ENCODE peak calls at places on chromosomes 7 and 10, in nine cellular contexts. H, I, R, V, B, Y, Q, L and J are unnamed samples.

GRCh38 chr10:4280481-4281206 is 495.6 kb upstream of the KLF6 start:
- DNase-seq in H (peak; percentile 59), I (peak; percentile 60), R (no peak), V (no peak), B (peak; percentile 29), Y (no peak), Q (peak; percentile 25), L (no peak), J (no peak)

GRCh38 chr7:130913721-130914588 is 179.9 kb upstream of the KLF14 start:
- DNase-seq in H (no peak), I (no peak), R (no peak), V (no peak), B (no peak), Y (no peak), Q (no peak), L (no peak), J (no peak)

GRCh38 chr10:102225646-102226541 is at the start of gene ELOVL3:
- DNase-seq in H (peak; percentile 100), I (peak; percentile 93), R (peak; percentile 82), V (peak; percentile 95), B (peak; percentile 97), Y (peak; percentile 98), Q (peak; percentile 88), L (peak; percentile 93), J (peak; percentile 91)

GRCh38 chr7:119197872-119198527 is 973.5 kb downstream of the ANKRD7 start:
- DNase-seq in H (no peak), I (no peak), R (no peak), V (no peak), B (peak; percentile 55), Y (peak; percentile 69), Q (peak; percentile 25), L (no peak), J (peak; percentile 44)

GRCh38 chr7:17236603-17237002 is 61.8 kb upstream of the AHR start:
- DNase-seq in H (no peak), I (no peak), R (no peak), V (no peak), B (peak; percentile 29), Y (no peak), Q (peak; percentile 38), L (no peak), J (no peak)

GRCh38 chr7:106166651-106167342 is 54.7 kb upstream of the SYPL1 start:
- DNase-seq in H (no peak), I (peak; percentile 60), R (peak; percentile 25), V (no peak), B (peak; percentile 90), Y (peak; percentile 76), Q (peak; percentile 63), L (no peak), J (peak; percentile 73)

GRCh38 chr7:91556956-91557650 is 292.9 kb downstream of the FZD1 start:
- DNase-seq in H (no peak), I (no peak), R (no peak), V (no peak), B (peak; percentile 18), Y (no peak), Q (no peak), L (no peak), J (no peak)

GRCh38 chr7:45178241-45179225 is 20.9 kb downstream of the RAMP3 start:
- DNase-seq in H (peak; percentile 78), I (peak; percentile 35), R (no peak), V (no peak), B (no peak), Y (no peak), Q (no peak), L (no peak), J (no peak)

GRCh38 chr10:2111936-2112335 is 374.6 kb upstream of the ADARB2 start:
- DNase-seq in H (no peak), I (peak; percentile 81), R (no peak), V (no peak), B (no peak), Y (no peak), Q (peak; percentile 95), L (no peak), J (no peak)

GRCh38 chr10:125149278-125150047 is 10.9 kb downstream of the CTBP2 start:
- DNase-seq in H (peak; percentile 94), I (peak; percentile 65), R (no peak), V (peak; percentile 55), B (peak; percentile 73), Y (peak; percentile 92), Q (peak; percentile 68), L (peak; percentile 54), J (peak; percentile 55)

GRCh38 chr10:129114588-129114987 is 352.5 kb upstream of the MGMT start:
- DNase-seq in H (no peak), I (no peak), R (no peak), V (no peak), B (no peak), Y (peak; percentile 23), Q (no peak), L (no peak), J (no peak)

GRCh38 chr7:157499121-157499834 is 162.5 kb downstream of the DNAJB6 start:
- DNase-seq in H (peak; percentile 58), I (peak; percentile 39), R (no peak), V (peak; percentile 4), B (no peak), Y (peak; percentile 40), Q (no peak), L (no peak), J (no peak)

GRCh38 chr10:124632566-124632965 is 111.6 kb downstream of the FAM53B start:
- DNase-seq in H (no peak), I (no peak), R (no peak), V (no peak), B (no peak), Y (no peak), Q (no peak), L (no peak), J (no peak)

GRCh38 chr10:43065761-43066160 is 11.1 kb upstream of the RET start:
- DNase-seq in H (peak; percentile 37), I (no peak), R (no peak), V (no peak), B (no peak), Y (no peak), Q (no peak), L (no peak), J (no peak)

GRCh38 chr10:103497161-103497915 is 3.8 kb downstream of the NEURL1 start:
- DNase-seq in H (peak; percentile 58), I (no peak), R (no peak), V (no peak), B (no peak), Y (no peak), Q (no peak), L (no peak), J (no peak)

GRCh38 chr10:6299234-6299633 is 96.5 kb downstream of the PFKFB3 start:
- DNase-seq in H (no peak), I (no peak), R (no peak), V (no peak), B (no peak), Y (peak; percentile 57), Q (peak; percentile 40), L (no peak), J (no peak)

GRCh38 chr7:7639847-7640220 is 718 bp upstream of the UMAD1 start:
- DNase-seq in H (no peak), I (no peak), R (peak; percentile 41), V (no peak), B (peak; percentile 24), Y (no peak), Q (peak; percentile 23), L (no peak), J (peak; percentile 8)

GRCh38 chr10:73136627-73137026 is 26.4 kb downstream of the NUDT13 start:
- DNase-seq in H (no peak), I (no peak), R (no peak), V (no peak), B (no peak), Y (no peak), Q (no peak), L (no peak), J (no peak)

GRCh38 chr10:73131295-73131694 is 21.0 kb downstream of the NUDT13 start:
- DNase-seq in H (no peak), I (no peak), R (no peak), V (no peak), B (no peak), Y (no peak), Q (no peak), L (no peak), J (no peak)

GRCh38 chr10:73131913-73132686 is 21.8 kb downstream of the NUDT13 start:
- DNase-seq in H (no peak), I (no peak), R (no peak), V (no peak), B (no peak), Y (no peak), Q (no peak), L (no peak), J (no peak)

GRCh38 chr10:73139251-73139650 is 28.6 kb downstream of the ECD start:
- DNase-seq in H (no peak), I (no peak), R (no peak), V (no peak), B (no peak), Y (no peak), Q (no peak), L (no peak), J (no peak)

GRCh38 chr10:73134727-73135126 is 24.5 kb downstream of the NUDT13 start:
- DNase-seq in H (no peak), I (no peak), R (no peak), V (no peak), B (no peak), Y (no peak), Q (no peak), L (no peak), J (no peak)
- H3K36me3 ChIP-seq in H (peaks cover 81% of the 10 kb centered on the region), I (peaks cover 82% of the 10 kb centered on the region), R (peaks cover 47% of the 10 kb centered on the region), V (peaks cover 100% of the 10 kb centered on the region), B (peaks cover 73% of the 10 kb centered on the region), Y (peaks cover 78% of the 10 kb centered on the region), Q (peaks cover 64% of the 10 kb centered on the region), L (peaks cover 79% of the 10 kb centered on the region), J (peaks cover 99% of the 10 kb centered on the region)

GRCh38 chr7:42924223-42924877 is 7.6 kb downstream of the PSMA2 start:
- DNase-seq in H (no peak), I (no peak), R (no peak), V (no peak), B (no peak), Y (no peak), Q (no peak), L (no peak), J (no peak)
- H3K36me3 ChIP-seq in H (peaks cover 70% of the 10 kb centered on the region), I (peaks cover 87% of the 10 kb centered on the region), R (peaks cover 39% of the 10 kb centered on the region), V (peaks cover 81% of the 10 kb centered on the region), B (peaks cover 64% of the 10 kb centered on the region), Y (peaks cover 79% of the 10 kb centered on the region), Q (peaks cover 56% of the 10 kb centered on the region), L (peaks cover 51% of the 10 kb centered on the region), J (peaks cover 81% of the 10 kb centered on the region)

GRCh38 chr7:39353615-39354376 is 212.4 kb upstream of the YAE1 start:
- DNase-seq in H (no peak), I (peak; percentile 53), R (no peak), V (peak; percentile 18), B (peak; percentile 78), Y (peak; percentile 57), Q (peak; percentile 84), L (peak; percentile 19), J (no peak)

GRCh38 chr7:39349452-39350123 is 216.6 kb upstream of the YAE1 start:
- DNase-seq in H (no peak), I (no peak), R (no peak), V (no peak), B (no peak), Y (no peak), Q (no peak), L (no peak), J (no peak)
- H3K36me3 ChIP-seq in H (no peaks in the 10 kb centered on the region), I (no peaks in the 10 kb centered on the region), R (no peaks in the 10 kb centered on the region), V (no peaks in the 10 kb centered on the region), B (no peaks in the 10 kb centered on the region), Y (no peaks in the 10 kb centered on the region), Q (no peaks in the 10 kb centered on the region), L (no peaks in the 10 kb centered on the region), J (no peaks in the 10 kb centered on the region)

DNA sequence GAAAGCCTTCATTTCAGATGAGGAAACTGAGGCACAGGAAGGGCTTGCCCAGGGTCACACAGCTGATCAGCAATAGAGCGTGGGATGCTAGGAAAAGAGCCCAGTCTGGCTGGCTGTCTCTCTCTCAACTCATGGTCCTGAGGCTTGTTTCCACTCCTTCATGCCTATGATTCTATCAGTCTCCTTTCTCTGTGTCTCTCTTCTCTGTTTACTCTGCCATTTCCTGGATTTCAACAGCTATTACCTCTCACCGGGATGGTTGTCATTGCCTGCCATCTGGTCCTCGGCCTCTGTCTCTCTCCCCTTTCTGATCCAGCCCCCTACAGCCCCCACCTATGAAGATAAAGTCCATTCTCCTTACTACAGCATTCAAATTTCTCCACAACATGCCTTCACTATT is 93.3 kb upstream of the AGBL3 start:
- DNase-seq in H (no peak), I (no peak), R (no peak), V (no peak), B (no peak), Y (no peak), Q (no peak), L (no peak), J (no peak)
- H3K36me3 ChIP-seq in H (peaks cover 83% of the 10 kb centered on the region), I (peaks cover 79% of the 10 kb centered on the region), R (no peaks in the 10 kb centered on the region), V (peaks cover 11% of the 10 kb centered on the region), B (no peaks in the 10 kb centered on the region), Y (no peaks in the 10 kb centered on the region), Q (peaks cover 17% of the 10 kb centered on the region), L (no peaks in the 10 kb centered on the region), J (no peaks in the 10 kb centered on the region)